ENCODE peak calls at places on chromosomes 7 and 10, in eight cellular contexts. J is fibroblast of pulmonary artery, O is chondrocyte, F is stomach, G is fibroblast of mammary gland, T is HL-60, D is NB4, B is neural progenitor cell. V is an unnamed sample.

GRCh38 chr7:83271212-83272099 is 108.8 kb upstream of the PCLO start:
- DNase-seq in T (no peak), J (peak; percentile 69), B (peak; percentile 53), O (no peak), G (peak; percentile 26), D (peak; percentile 43), F (no peak), V (peak; percentile 62)

GRCh38 chr10:31708513-31708912 is 220.1 kb downstream of the ARHGAP12 start:
- DNase-seq in D (no peak), T (no peak), G (no peak), J (peak; percentile 24), F (no peak), B (peak; percentile 22), O (no peak), V (no peak)

GRCh38 chr10:100341953-100342626 is 4.9 kb upstream of the SCD start:
- DNase-seq in F (peak; percentile 55), B (peak; percentile 74), T (peak; percentile 67), J (peak; percentile 74), D (peak; percentile 73), G (peak; percentile 62), O (no peak), V (peak; percentile 74)

GRCh38 chr7:142516038-142516501 is 233.2 kb upstream of the PRSS1 start:
- DNase-seq in B (peak; percentile 70), D (peak; percentile 80), F (no peak), T (peak; percentile 45), O (no peak), G (peak; percentile 76), J (peak; percentile 79), V (peak; percentile 77)

GRCh38 chr10:69048103-69048502 is 39.8 kb upstream of the SRGN start:
- DNase-seq in D (peak; percentile 97), B (no peak), G (peak; percentile 41), O (no peak), F (peak; percentile 32), J (no peak), T (peak; percentile 94), V (peak; percentile 71)

GRCh38 chr7:137983308-137984008 is 18.4 kb downstream of the CREB3L2 start:
- DNase-seq in O (no peak), T (no peak), B (no peak), F (no peak), G (no peak), J (no peak), D (no peak), V (no peak)

GRCh38 chr7:81659697-81660395 is 110.0 kb downstream of the HGF start:
- DNase-seq in B (peak; percentile 4), D (no peak), G (no peak), T (no peak), O (no peak), J (no peak), F (no peak), V (no peak)

GRCh38 chr7:155466814-155467675 is 9.1 kb downstream of the EN2 start:
- DNase-seq in G (no peak), B (peak; percentile 94), T (no peak), J (no peak), D (peak; percentile 88), F (no peak), O (no peak), V (no peak)

GRCh38 chr7:94043299-94043698 is 39.1 kb upstream of the BET1 start:
- DNase-seq in T (no peak), O (no peak), F (no peak), J (peak; percentile 74), D (peak; percentile 23), G (peak; percentile 88), B (no peak), V (peak; percentile 89)

GRCh38 chr7:148916186-148916585 is 32.1 kb upstream of the EZH2 start:
- DNase-seq in B (no peak), J (peak; percentile 67), D (no peak), T (no peak), G (peak; percentile 63), F (no peak), O (no peak), V (no peak)

GRCh38 chr7:157855452-157856213 is 518.8 kb downstream of the DNAJB6 start:
- DNase-seq in J (no peak), B (peak; percentile 50), O (peak; percentile 72), T (no peak), D (no peak), F (no peak), G (no peak), V (no peak)

GRCh38 chr10:24894309-24894708 is 58.1 kb downstream of the PRTFDC1 start:
- DNase-seq in D (no peak), G (peak; percentile 97), B (no peak), T (no peak), J (peak; percentile 82), F (no peak), O (no peak), V (no peak)

GRCh38 chr10:32948451-32948850 is 9.6 kb downstream of the ITGB1 start:
- DNase-seq in B (no peak), O (no peak), D (no peak), T (no peak), G (no peak), F (no peak), J (no peak), V (no peak)

GRCh38 chr7:32846630-32847225 is 44.8 kb downstream of the KBTBD2 start:
- DNase-seq in T (peak; percentile 82), F (peak; percentile 94), D (peak; percentile 93), B (peak; percentile 87), G (peak; percentile 88), O (no peak), J (peak; percentile 82), V (peak; percentile 73)

GRCh38 chr7:40760997-40761396 is 626.2 kb downstream of the SUGCT start:
- DNase-seq in F (no peak), B (no peak), J (no peak), G (no peak), T (no peak), O (no peak), D (no peak), V (no peak)

GRCh38 chr7:117202511-117202910 is 120.3 kb downstream of the WNT2 start:
- DNase-seq in G (peak; percentile 61), O (no peak), D (no peak), J (peak; percentile 33), F (no peak), T (no peak), B (no peak), V (peak; percentile 42)

GRCh38 chr10:72793752-72794151 is 99.8 kb upstream of the OIT3 start:
- DNase-seq in T (no peak), O (no peak), B (no peak), D (no peak), F (no peak), J (no peak), G (no peak), V (no peak)

GRCh38 chr7:148878317-148878716 is 5.8 kb downstream of the EZH2 start:
- DNase-seq in B (no peak), T (no peak), J (no peak), O (no peak), G (no peak), D (no peak), F (no peak), V (no peak)

GRCh38 chr10:33337335-33337854 is 2.9 kb upstream of the NRP1 start:
- DNase-seq in O (no peak), T (no peak), F (no peak), D (no peak), B (no peak), G (peak; percentile 84), J (peak; percentile 85), V (no peak)

GRCh38 chr7:90613088-90613498 is 17.0 kb downstream of the CDK14 start:
- DNase-seq in G (peak; percentile 61), D (peak; percentile 44), F (no peak), B (no peak), J (peak; percentile 47), T (no peak), O (no peak), V (no peak)

GRCh38 chr7:31761646-31762045 is 74.6 kb downstream of the PPP1R17 start:
- DNase-seq in B (no peak), D (no peak), O (no peak), F (no peak), J (no peak), T (no peak), G (peak; percentile 5), V (no peak)

GRCh38 chr7:138735399-138735798 is 34.2 kb upstream of the SVOPL start:
- DNase-seq in G (no peak), T (no peak), J (no peak), O (no peak), B (no peak), F (no peak), D (no peak), V (no peak)

GRCh38 chr7:156158213-156158612 is 345.9 kb upstream of the SHH start:
- DNase-seq in G (no peak), J (no peak), D (no peak), O (no peak), T (no peak), F (no peak), B (no peak), V (no peak)

GRCh38 chr7:95963446-95963990 is 191.2 kb downstream of the DYNC1I1 start:
- DNase-seq in G (peak; percentile 18), T (no peak), D (no peak), F (no peak), J (no peak), B (no peak), O (no peak), V (no peak)

GRCh38 chr7:88546808-88547207 is 212.7 kb upstream of the ZNF804B start:
- DNase-seq in O (no peak), G (peak; percentile 39), F (no peak), D (peak; percentile 56), T (peak; percentile 53), B (peak; percentile 54), J (peak; percentile 33), V (peak; percentile 58)
- TF ChIP-seq CTCF in O (peak; percentile 75), G (peak; percentile 50), F (peak; percentile 22), D (peak; percentile 49), T (peak; percentile 29), B (peak; percentile 69), J (peak; percentile 40), V (peak; percentile 61)

DNA sequence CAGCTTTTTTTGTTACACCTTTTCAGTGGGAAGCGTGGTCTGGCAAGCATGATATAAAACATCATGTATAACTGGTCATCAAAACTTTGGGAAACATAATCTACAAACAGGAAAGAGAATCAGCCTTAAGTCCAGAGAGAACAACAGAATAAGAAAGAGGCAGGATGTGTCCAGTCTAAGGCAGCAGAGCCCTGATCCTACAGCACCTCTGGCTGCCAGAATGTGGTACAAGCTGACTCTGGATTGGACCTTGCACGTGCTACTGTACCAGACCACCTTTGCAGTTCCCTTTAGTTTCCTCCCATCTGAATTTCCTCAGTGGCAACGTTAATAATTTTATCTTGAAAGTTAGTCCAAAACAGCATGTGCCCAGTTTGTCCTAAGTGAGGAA is 824.6 kb upstream of the IGFBP3 start:
- DNase-seq in J (no peak), T (no peak), B (no peak), F (no peak), D (no peak), O (no peak), G (peak; percentile 24), V (no peak)
- TF ChIP-seq CTCF in J (peak; percentile 24), T (no peak), B (no peak), F (no peak), D (no peak), O (peak; percentile 48), G (peak; percentile 27), V (no peak)

GRCh38 chr7:136551618-136552017 is 316.8 kb upstream of the CHRM2 start:
- DNase-seq in T (no peak), J (no peak), D (no peak), O (no peak), B (no peak), F (no peak), G (no peak), V (no peak)

GRCh38 chr7:136549756-136550155 is 318.7 kb upstream of the CHRM2 start:
- DNase-seq in O (no peak), B (no peak), J (no peak), G (no peak), D (no peak), T (no peak), F (no peak), V (no peak)
- TF ChIP-seq CTCF in O (no peak), B (no peak), J (no peak), G (no peak), D (no peak), T (no peak), F (no peak), V (no peak)

GRCh38 chr10:109018892-109019507 is 904.3 kb downstream of the XPNPEP1 start:
- DNase-seq in G (peak; percentile 12), F (no peak), T (no peak), O (no peak), J (no peak), D (peak; percentile 16), B (no peak), V (no peak)
- TF ChIP-seq CTCF in G (peak; percentile 21), F (no peak), T (no peak), O (peak; percentile 34), J (peak; percentile 10), D (no peak), B (no peak), V (no peak)

V was measured in epithelial cell of esophagus.